ENCODE peak calls at places on chromosome 17, in nine cellular contexts. O, F, X, W, C, M, K, U and I are unnamed samples.

GRCh38 chr17:69320210-69320907 is 6.6 kb downstream of the ABCA5 start:
- DNase-seq in C (no peak), X (peak), U (no peak), M (no peak), F (no peak), O (no peak), W (no peak), K (no peak), I (no peak)

GRCh38 chr17:34675143-34675542 is 95.8 kb downstream of the TMEM132E start:
- DNase-seq in K (no peak), C (no peak), U (no peak), X (no peak), M (no peak), F (no peak), O (no peak), W (no peak), I (no peak)

GRCh38 chr17:622356-622755 is 92.3 kb downstream of the VPS53 start:
- DNase-seq in K (no peak), O (no peak), W (peak), X (peak), U (no peak), M (no peak), F (peak), C (no peak), I (no peak)

GRCh38 chr17:72510454-72511016 is 389.7 kb downstream of the SOX9 start:
- DNase-seq in M (no peak), F (no peak), K (no peak), C (no peak), W (peak), U (no peak), X (no peak), O (no peak), I (no peak)

GRCh38 chr17:43442711-43443110 is 41.1 kb upstream of the DHX8 start:
- DNase-seq in O (no peak), M (no peak), F (no peak), C (no peak), W (no peak), U (no peak), K (no peak), X (peak), I (no peak)

GRCh38 chr17:42253601-42254000 is 22.6 kb downstream of the STAT5B start:
- DNase-seq in X (no peak), K (no peak), O (no peak), C (no peak), U (no peak), W (no peak), F (no peak), M (no peak), I (no peak)

GRCh38 chr17:46979023-46979870 is at the start of gene RPRML:
- DNase-seq in W (peak), K (peak), F (peak), C (no peak), M (peak), O (peak), X (no peak), U (no peak), I (no peak)

GRCh38 chr17:76197911-76198310 is 42.4 kb downstream of the RNF157 start:
- DNase-seq in O (no peak), K (no peak), X (no peak), M (no peak), C (no peak), F (no peak), U (no peak), W (no peak), I (no peak)

GRCh38 chr17:66548659-66549311 is 246.4 kb downstream of the PRKCA start:
- DNase-seq in U (no peak), K (no peak), X (no peak), F (peak), O (no peak), C (no peak), M (no peak), W (no peak), I (no peak)